ENCODE peak calls at places on chromosomes 5 and 9, in ten cellular contexts. R is IMR-90, M is vagina, T is dorsolateral prefrontal cortex, I is H1, F is upper lobe of right lung, E is lower leg skin, N is astrocyte of the spinal cord, X is coronary artery, L is HCT116. Y is an unnamed sample.
A peak's percentile ranks its signal among the peaks of the same experiment; 100 is the strongest.

GRCh38 chr5:177304392-177305119 is 957 bp downstream of the PRELID1 start:
- DNase-seq in R (peak; percentile 12), M (no peak), T (no peak), I (no peak), F (no peak), E (peak; percentile 83), N (no peak), X (no peak), L (no peak), Y (no peak)

GRCh38 chr9:99134893-99135341 is 30.0 kb downstream of the TGFBR1 start:
- DNase-seq in R (peak; percentile 78), M (no peak), T (no peak), I (no peak), F (no peak), E (no peak), N (peak; percentile 57), X (no peak), L (no peak), Y (peak; percentile 14)

GRCh38 chr5:56003633-56004032 is 8.9 kb upstream of the IL6ST start:
- DNase-seq in R (peak; percentile 36), M (no peak), T (no peak), I (no peak), F (no peak), E (no peak), N (peak; percentile 56), X (no peak), L (no peak), Y (no peak)

GRCh38 chr9:84371737-84372136 is 31.2 kb upstream of the SLC28A3 start:
- DNase-seq in R (peak; percentile 82), M (no peak), T (no peak), I (no peak), F (no peak), E (no peak), N (peak; percentile 66), X (peak; percentile 77), L (no peak), Y (peak; percentile 44)

GRCh38 chr9:108933231-108933630 is 693 bp downstream of the ELP1 start:
- DNase-seq in R (peak; percentile 40), M (no peak), T (no peak), I (no peak), F (no peak), E (no peak), N (peak; percentile 13), X (no peak), L (no peak), Y (peak; percentile 5)

GRCh38 chr9:33453286-33453882 is 6.0 kb upstream of the AQP3 start:
- DNase-seq in R (no peak), M (no peak), T (no peak), I (no peak), F (no peak), E (no peak), N (no peak), X (no peak), L (no peak), Y (no peak)

GRCh38 chr5:16791036-16791705 is 144.9 kb downstream of the MYO10 start:
- DNase-seq in R (peak; percentile 74), M (no peak), T (no peak), I (no peak), F (no peak), E (no peak), N (peak; percentile 77), X (no peak), L (peak; percentile 37), Y (no peak)

GRCh38 chr9:124964604-124965003 is 23.7 kb upstream of the GOLGA1 start:
- DNase-seq in R (no peak), M (no peak), T (no peak), I (no peak), F (no peak), E (no peak), N (no peak), X (no peak), L (no peak), Y (no peak)

GRCh38 chr9:93268551-93269314 is 84.8 kb downstream of the WNK2 start:
- DNase-seq in R (no peak), M (no peak), T (no peak), I (no peak), F (peak; percentile 40), E (no peak), N (no peak), X (no peak), L (no peak), Y (no peak)

GRCh38 chr5:123937230-123937629 is 425.3 kb downstream of the CSNK1G3 start:
- DNase-seq in R (peak; percentile 67), M (no peak), T (no peak), I (peak; percentile 53), F (no peak), E (no peak), N (peak; percentile 49), X (no peak), L (peak; percentile 72), Y (no peak)

GRCh38 chr9:136916330-136917184 is 28.0 kb downstream of the FBXW5 start:
- DNase-seq in R (no peak), M (no peak), T (no peak), I (no peak), F (no peak), E (no peak), N (no peak), X (no peak), L (no peak), Y (no peak)

GRCh38 chr5:109479260-109479860 is 69.6 kb upstream of the PJA2 start:
- DNase-seq in R (peak; percentile 34), M (no peak), T (no peak), I (no peak), F (no peak), E (no peak), N (peak; percentile 49), X (no peak), L (no peak), Y (no peak)
- TF ChIP-seq CTCF in R (peak; percentile 54), M (no peak), T (peak; percentile 44), I (no peak), F (peak; percentile 52), E (no peak), N (peak; percentile 45), X (no peak), L (peak; percentile 53), Y (peak; percentile 45)

GRCh38 chr5:15506146-15506545 is 6.2 kb downstream of the FBXL7 start:
- DNase-seq in R (no peak), M (no peak), T (no peak), I (no peak), F (no peak), E (no peak), N (no peak), X (no peak), L (no peak), Y (no peak)

GRCh38 chr5:15499528-15500325 is at the start of gene FBXL7:
- DNase-seq in R (peak; percentile 75), M (no peak), T (peak; percentile 71), I (peak; percentile 88), F (peak; percentile 88), E (peak; percentile 95), N (peak; percentile 85), X (peak; percentile 87), L (no peak), Y (peak; percentile 26)

GRCh38 chr5:15501057-15501791 is 1.2 kb downstream of the FBXL7 start:
- DNase-seq in R (peak; percentile 76), M (no peak), T (peak; percentile 38), I (peak; percentile 67), F (peak; percentile 49), E (peak; percentile 86), N (peak; percentile 85), X (peak; percentile 77), L (no peak), Y (peak; percentile 29)

GRCh38 chr5:15500326-15500958 is 462 bp downstream of the FBXL7 start:
- DNase-seq in R (peak; percentile 25), M (no peak), T (peak; percentile 31), I (peak; percentile 79), F (peak; percentile 71), E (peak; percentile 92), N (peak; percentile 46), X (peak; percentile 81), L (no peak), Y (no peak)

GRCh38 chr5:15502208-15502607 is 2.2 kb downstream of the FBXL7 start:
- DNase-seq in R (peak; percentile 63), M (no peak), T (no peak), I (no peak), F (no peak), E (no peak), N (peak; percentile 55), X (no peak), L (no peak), Y (no peak)
- H3K4me3 ChIP-seq in R (peak overlapping the region; percentile 35), M (peak overlapping the region; percentile 70), T (peak overlapping the region; percentile 74), I (peak overlapping the region; percentile 96), F (peak overlapping the region; percentile 64), E (no peak overlapping the region), N (peak overlapping the region; percentile 60), X (peak overlapping the region; percentile 87), L (no peak overlapping the region), Y (peak overlapping the region; percentile 93)

GRCh38 chr9:63859475-63860215 is 1425.4 kb downstream of the FOXD4L5 start:
- DNase-seq in R (no peak), M (no peak), T (no peak), I (no peak), F (peak; percentile 66), E (no peak), N (peak; percentile 7), X (peak; percentile 59), L (peak; percentile 45), Y (no peak)
- TF ChIP-seq CTCF in R (no peak), M (no peak), T (no peak), I (no peak), F (no peak), E (no peak), N (no peak), X (no peak), L (no peak), Y (no peak)

GRCh38 chr5:2740849-2741555 is 10.5 kb downstream of the IRX2 start:
- DNase-seq in R (no peak), M (peak; percentile 34), T (no peak), I (peak; percentile 61), F (no peak), E (peak; percentile 83), N (no peak), X (peak; percentile 55), L (no peak), Y (no peak)
- H3K4me3 ChIP-seq in R (no peak overlapping the region), M (no peak overlapping the region), T (no peak overlapping the region), I (no peak overlapping the region), F (peak overlapping the region; percentile 50), E (no peak overlapping the region), N (no peak overlapping the region), X (no peak overlapping the region), L (no peak overlapping the region), Y (no peak overlapping the region)

GRCh38 chr5:54646285-54647101 is 128.9 kb downstream of the SNX18 start:
- DNase-seq in R (peak; percentile 81), M (no peak), T (no peak), I (peak; percentile 46), F (peak; percentile 75), E (peak; percentile 94), N (peak; percentile 96), X (peak; percentile 96), L (no peak), Y (peak; percentile 29)
- TF ChIP-seq CTCF in R (no peak), M (no peak), T (no peak), I (no peak), F (no peak), E (no peak), N (no peak), X (no peak), L (no peak), Y (no peak)